ENCODE peak calls at places on chromosome 7, in seven cellular contexts. One of them, this sample, is unnamed.

GRCh38 chr7:29607889-29608288 is 44.3 kb downstream of the PRR15 start:
- DNase-seq in OCI-LY7: no peak
- DNase-seq in neural progenitor cell: no peak
- DNase-seq in GM23338: peak
- DNase-seq in HCT116: no peak
- DNase-seq in hepatocyte: peak
- DNase-seq in GM23248: peak
- DNase-seq in this sample: no peak

GRCh38 chr7:111942450-111943081 is 263.6 kb downstream of the DOCK4 start:
- DNase-seq in OCI-LY7: no peak
- DNase-seq in HCT116: no peak
- DNase-seq in GM23248: no peak
- DNase-seq in neural progenitor cell: no peak
- DNase-seq in GM23338: no peak
- DNase-seq in hepatocyte: peak
- DNase-seq in this sample: no peak

GRCh38 chr7:107993879-107994278 is 9.1 kb downstream of the LAMB1 start:
- DNase-seq in GM23338: no peak
- DNase-seq in neural progenitor cell: no peak
- DNase-seq in hepatocyte: no peak
- DNase-seq in HCT116: no peak
- DNase-seq in OCI-LY7: no peak
- DNase-seq in GM23248: no peak
- DNase-seq in this sample: no peak

GRCh38 chr7:151752816-151753600 is 123.9 kb downstream of the PRKAG2 start:
- DNase-seq in hepatocyte: no peak
- DNase-seq in GM23338: no peak
- DNase-seq in neural progenitor cell: no peak
- DNase-seq in OCI-LY7: no peak
- DNase-seq in GM23248: no peak
- DNase-seq in HCT116: no peak
- DNase-seq in this sample: no peak

GRCh38 chr7:18475488-18475887 is 20.1 kb upstream of the HDAC9 start:
- DNase-seq in GM23338: no peak
- DNase-seq in neural progenitor cell: no peak
- DNase-seq in HCT116: no peak
- DNase-seq in hepatocyte: no peak
- DNase-seq in OCI-LY7: no peak
- DNase-seq in GM23248: no peak
- DNase-seq in this sample: no peak

GRCh38 chr7:150948791-150949251 is 29.3 kb downstream of the KCNH2 start:
- DNase-seq in OCI-LY7: no peak
- DNase-seq in GM23248: no peak
- DNase-seq in HCT116: no peak
- DNase-seq in neural progenitor cell: no peak
- DNase-seq in GM23338: no peak
- DNase-seq in hepatocyte: no peak
- DNase-seq in this sample: no peak

GRCh38 chr7:141676618-141677017 is 25.3 kb downstream of the DENND11 start:
- DNase-seq in GM23248: peak
- DNase-seq in hepatocyte: no peak
- DNase-seq in OCI-LY7: no peak
- DNase-seq in GM23338: no peak
- DNase-seq in HCT116: no peak
- DNase-seq in neural progenitor cell: no peak
- DNase-seq in this sample: no peak

GRCh38 chr7:141071260-141071854 is 2.5 kb upstream of the TMEM178B start:
- DNase-seq in hepatocyte: peak
- DNase-seq in neural progenitor cell: peak
- DNase-seq in OCI-LY7: peak
- DNase-seq in HCT116: peak
- DNase-seq in GM23338: peak
- DNase-seq in GM23248: peak
- DNase-seq in this sample: peak

GRCh38 chr7:107007004-107007891 is 37.3 kb upstream of the PRKAR2B start:
- DNase-seq in HCT116: no peak
- DNase-seq in OCI-LY7: no peak
- DNase-seq in neural progenitor cell: no peak
- DNase-seq in GM23248: no peak
- DNase-seq in hepatocyte: no peak
- DNase-seq in GM23338: no peak
- DNase-seq in this sample: no peak

GRCh38 chr7:3065724-3066143 is 22.1 kb upstream of the CARD11 start:
- DNase-seq in GM23248: peak
- DNase-seq in neural progenitor cell: peak
- DNase-seq in GM23338: peak
- DNase-seq in OCI-LY7: peak
- DNase-seq in hepatocyte: peak
- DNase-seq in HCT116: peak
- DNase-seq in this sample: no peak

GRCh38 chr7:135231686-135232085 is 2.0 kb upstream of the STRA8 start:
- DNase-seq in GM23338: no peak
- DNase-seq in GM23248: no peak
- DNase-seq in HCT116: no peak
- DNase-seq in neural progenitor cell: no peak
- DNase-seq in hepatocyte: no peak
- DNase-seq in OCI-LY7: no peak
- DNase-seq in this sample: no peak

GRCh38 chr7:133807610-133808543 is 319.3 kb upstream of the LRGUK start:
- DNase-seq in hepatocyte: no peak
- DNase-seq in OCI-LY7: no peak
- DNase-seq in GM23338: no peak
- DNase-seq in neural progenitor cell: no peak
- DNase-seq in HCT116: no peak
- DNase-seq in GM23248: no peak
- DNase-seq in this sample: no peak

GRCh38 chr7:31705377-31705776 is 18.4 kb downstream of the PPP1R17 start:
- DNase-seq in hepatocyte: no peak
- DNase-seq in GM23338: no peak
- DNase-seq in GM23248: no peak
- DNase-seq in OCI-LY7: no peak
- DNase-seq in HCT116: no peak
- DNase-seq in neural progenitor cell: no peak
- DNase-seq in this sample: no peak
- TF ChIP-seq EZH2phosphoT487 in hepatocyte: no peak
- TF ChIP-seq EZH2phosphoT487 in GM23338: no peak
- TF ChIP-seq EZH2phosphoT487 in GM23248: no peak
- TF ChIP-seq EZH2phosphoT487 in OCI-LY7: no peak
- TF ChIP-seq EZH2phosphoT487 in HCT116: no peak
- TF ChIP-seq EZH2phosphoT487 in neural progenitor cell: no peak
- TF ChIP-seq EZH2phosphoT487 in this sample: no peak

DNA sequence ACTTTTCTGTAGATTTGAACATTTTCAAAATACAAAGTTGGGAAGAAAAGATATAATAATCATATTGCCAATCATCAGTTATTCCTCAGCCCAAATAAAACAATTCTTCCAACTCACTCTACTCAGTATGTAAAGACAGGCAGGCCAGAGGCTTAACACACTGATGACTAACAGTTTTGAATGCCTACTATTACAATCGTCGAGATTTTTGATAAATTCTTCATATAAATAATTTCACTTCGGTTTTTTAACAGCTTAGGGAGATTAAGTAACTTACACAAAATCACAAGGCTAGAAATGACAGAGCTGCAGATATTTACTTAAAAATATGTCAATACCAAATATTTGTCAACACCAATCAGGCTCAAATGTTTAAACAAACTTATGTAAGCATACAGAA is 17.5 kb downstream of the CYTH3 start:
- DNase-seq in OCI-LY7: no peak
- DNase-seq in GM23338: no peak
- DNase-seq in neural progenitor cell: no peak
- DNase-seq in GM23248: peak
- DNase-seq in HCT116: no peak
- DNase-seq in hepatocyte: no peak
- DNase-seq in this sample: no peak
- TF ChIP-seq EZH2phosphoT487 in OCI-LY7: no peak
- TF ChIP-seq EZH2phosphoT487 in GM23338: no peak
- TF ChIP-seq EZH2phosphoT487 in neural progenitor cell: no peak
- TF ChIP-seq EZH2phosphoT487 in GM23248: no peak
- TF ChIP-seq EZH2phosphoT487 in HCT116: no peak
- TF ChIP-seq EZH2phosphoT487 in hepatocyte: no peak
- TF ChIP-seq EZH2phosphoT487 in this sample: no peak

DNA sequence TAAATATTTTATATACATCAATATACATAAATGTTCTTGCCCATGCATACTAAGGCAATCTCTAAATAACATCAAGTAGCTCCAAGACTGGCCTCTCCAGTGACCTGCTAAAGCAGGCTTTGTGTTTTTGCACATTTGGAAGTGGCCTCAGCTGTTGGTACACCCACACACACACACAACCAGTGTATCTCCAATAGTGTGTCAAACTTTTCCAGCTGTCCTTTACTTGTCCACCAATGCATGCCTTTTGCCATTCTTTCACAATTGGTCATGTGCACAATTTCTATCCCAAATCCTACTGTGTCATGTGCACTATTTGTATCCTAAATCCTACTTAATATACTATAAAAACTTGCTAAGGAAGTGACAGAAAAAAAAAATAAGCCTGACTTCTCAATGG is 21.6 kb downstream of the LMOD2 start:
- DNase-seq in hepatocyte: no peak
- DNase-seq in OCI-LY7: no peak
- DNase-seq in GM23248: no peak
- DNase-seq in GM23338: no peak
- DNase-seq in neural progenitor cell: no peak
- DNase-seq in HCT116: no peak
- DNase-seq in this sample: no peak
- TF ChIP-seq EZH2phosphoT487 in hepatocyte: no peak
- TF ChIP-seq EZH2phosphoT487 in OCI-LY7: no peak
- TF ChIP-seq EZH2phosphoT487 in GM23248: no peak
- TF ChIP-seq EZH2phosphoT487 in GM23338: no peak
- TF ChIP-seq EZH2phosphoT487 in neural progenitor cell: no peak
- TF ChIP-seq EZH2phosphoT487 in HCT116: no peak
- TF ChIP-seq EZH2phosphoT487 in this sample: no peak

GRCh38 chr7:114444196-114444595 is 29.6 kb downstream of the FOXP2 start:
- DNase-seq in OCI-LY7: no peak
- DNase-seq in HCT116: no peak
- DNase-seq in GM23338: no peak
- DNase-seq in neural progenitor cell: no peak
- DNase-seq in GM23248: no peak
- DNase-seq in hepatocyte: no peak
- DNase-seq in this sample: no peak

GRCh38 chr7:114439581-114439980 is 25.0 kb downstream of the FOXP2 start:
- DNase-seq in HCT116: no peak
- DNase-seq in GM23248: no peak
- DNase-seq in neural progenitor cell: no peak
- DNase-seq in OCI-LY7: no peak
- DNase-seq in hepatocyte: no peak
- DNase-seq in GM23338: peak
- DNase-seq in this sample: no peak
- TF ChIP-seq EZH2phosphoT487 in HCT116: no peak
- TF ChIP-seq EZH2phosphoT487 in GM23248: no peak
- TF ChIP-seq EZH2phosphoT487 in neural progenitor cell: no peak
- TF ChIP-seq EZH2phosphoT487 in OCI-LY7: no peak
- TF ChIP-seq EZH2phosphoT487 in hepatocyte: no peak
- TF ChIP-seq EZH2phosphoT487 in GM23338: no peak
- TF ChIP-seq EZH2phosphoT487 in this sample: no peak

GRCh38 chr7:43735403-43735801 is 6.1 kb upstream of the COA1 start:
- DNase-seq in OCI-LY7: no peak
- DNase-seq in neural progenitor cell: no peak
- DNase-seq in hepatocyte: no peak
- DNase-seq in GM23338: no peak
- DNase-seq in GM23248: no peak
- DNase-seq in HCT116: no peak
- DNase-seq in this sample: no peak
- TF ChIP-seq EZH2phosphoT487 in OCI-LY7: no peak
- TF ChIP-seq EZH2phosphoT487 in neural progenitor cell: no peak
- TF ChIP-seq EZH2phosphoT487 in hepatocyte: no peak
- TF ChIP-seq EZH2phosphoT487 in GM23338: no peak
- TF ChIP-seq EZH2phosphoT487 in GM23248: no peak
- TF ChIP-seq EZH2phosphoT487 in HCT116: no peak
- TF ChIP-seq EZH2phosphoT487 in this sample: no peak

DNA sequence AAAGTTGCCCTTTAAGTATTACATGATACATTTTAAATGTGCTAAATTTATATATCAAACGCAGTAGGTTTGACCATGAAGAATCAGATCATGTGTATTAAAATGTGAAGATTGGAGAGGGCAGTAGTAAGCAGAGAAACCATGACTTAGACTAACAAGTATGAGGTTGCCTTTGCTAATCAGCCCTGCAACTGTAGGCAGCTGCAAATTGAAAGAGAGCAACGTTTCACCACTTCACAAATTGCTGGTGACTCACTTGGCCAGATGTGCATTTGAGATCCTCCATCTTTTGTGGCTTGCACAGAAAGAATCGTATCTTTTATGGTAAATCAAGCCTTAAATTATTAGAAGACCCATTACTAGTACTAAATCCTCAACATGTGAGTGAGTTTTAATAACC is 10.1 kb upstream of the SEMA3A start:
- DNase-seq in HCT116: no peak
- DNase-seq in neural progenitor cell: no peak
- DNase-seq in GM23338: no peak
- DNase-seq in OCI-LY7: no peak
- DNase-seq in GM23248: peak
- DNase-seq in hepatocyte: no peak
- DNase-seq in this sample: no peak
- TF ChIP-seq EZH2phosphoT487 in HCT116: no peak
- TF ChIP-seq EZH2phosphoT487 in neural progenitor cell: no peak
- TF ChIP-seq EZH2phosphoT487 in GM23338: no peak
- TF ChIP-seq EZH2phosphoT487 in OCI-LY7: no peak
- TF ChIP-seq EZH2phosphoT487 in GM23248: no peak
- TF ChIP-seq EZH2phosphoT487 in hepatocyte: no peak
- TF ChIP-seq EZH2phosphoT487 in this sample: no peak

GRCh38 chr7:120733143-120733542 is 124.8 kb downstream of the TSPAN12 start:
- DNase-seq in neural progenitor cell: no peak
- DNase-seq in OCI-LY7: no peak
- DNase-seq in HCT116: peak
- DNase-seq in GM23338: no peak
- DNase-seq in hepatocyte: no peak
- DNase-seq in GM23248: peak
- DNase-seq in this sample: no peak
- TF ChIP-seq EZH2phosphoT487 in neural progenitor cell: no peak
- TF ChIP-seq EZH2phosphoT487 in OCI-LY7: no peak
- TF ChIP-seq EZH2phosphoT487 in HCT116: no peak
- TF ChIP-seq EZH2phosphoT487 in GM23338: no peak
- TF ChIP-seq EZH2phosphoT487 in hepatocyte: no peak
- TF ChIP-seq EZH2phosphoT487 in GM23248: no peak
- TF ChIP-seq EZH2phosphoT487 in this sample: no peak

GRCh38 chr7:66950763-66951162 is 29.7 kb downstream of the TMEM248 start:
- DNase-seq in HCT116: no peak
- DNase-seq in GM23248: peak
- DNase-seq in OCI-LY7: no peak
- DNase-seq in hepatocyte: no peak
- DNase-seq in GM23338: no peak
- DNase-seq in neural progenitor cell: no peak
- DNase-seq in this sample: no peak

GRCh38 chr7:66948480-66949109 is 27.6 kb downstream of the TMEM248 start:
- DNase-seq in GM23338: no peak
- DNase-seq in hepatocyte: no peak
- DNase-seq in OCI-LY7: no peak
- DNase-seq in GM23248: no peak
- DNase-seq in HCT116: no peak
- DNase-seq in neural progenitor cell: no peak
- DNase-seq in this sample: no peak

GRCh38 chr7:66950311-66950710 is 29.3 kb downstream of the TMEM248 start:
- DNase-seq in HCT116: no peak
- DNase-seq in GM23248: no peak
- DNase-seq in OCI-LY7: no peak
- DNase-seq in hepatocyte: no peak
- DNase-seq in neural progenitor cell: no peak
- DNase-seq in GM23338: no peak
- DNase-seq in this sample: no peak

GRCh38 chr7:66952343-66953043 is 31.5 kb downstream of the TMEM248 start:
- DNase-seq in GM23248: peak
- DNase-seq in hepatocyte: peak
- DNase-seq in neural progenitor cell: no peak
- DNase-seq in GM23338: no peak
- DNase-seq in OCI-LY7: no peak
- DNase-seq in HCT116: peak
- DNase-seq in this sample: no peak

GRCh38 chr7:66953044-66953427 is 32.0 kb downstream of the TMEM248 start:
- DNase-seq in HCT116: no peak
- DNase-seq in neural progenitor cell: no peak
- DNase-seq in OCI-LY7: peak
- DNase-seq in hepatocyte: no peak
- DNase-seq in GM23338: no peak
- DNase-seq in GM23248: no peak
- DNase-seq in this sample: no peak
- TF ChIP-seq EZH2phosphoT487 in HCT116: no peak
- TF ChIP-seq EZH2phosphoT487 in neural progenitor cell: no peak
- TF ChIP-seq EZH2phosphoT487 in OCI-LY7: no peak
- TF ChIP-seq EZH2phosphoT487 in hepatocyte: no peak
- TF ChIP-seq EZH2phosphoT487 in GM23338: no peak
- TF ChIP-seq EZH2phosphoT487 in GM23248: no peak
- TF ChIP-seq EZH2phosphoT487 in this sample: no peak

This sample was measured in MM.1S.